ENCODE peak calls at places on chromosome 14, in eight cellular contexts. One of them, this sample, is unnamed.

GRCh38 chr14:104237651-104238423 is 99.5 kb downstream of the KIF26A start:
- DNase-seq in stimulated activated naive B cell treated with anti-CD40 and anti-IgM and Interleukin-4, amounts not matched to agents 10 μg/mL and 1 μg/mL and 100 μg/mL, for 72 hours: no peak
- DNase-seq in GM12865: no peak
- DNase-seq in body of pancreas: no peak
- DNase-seq in stimulated activated CD4-positive, alpha-beta T cell treated with anti-CD3 and anti-CD28 coated beads, Interleukin-4, amount 100 ng/mL, for 1 hour: no peak
- DNase-seq in mesenchymal stem cell: no peak
- DNase-seq in NCI-H774: no peak
- DNase-seq in NCI-H460: no peak
- DNase-seq in this sample: no peak

GRCh38 chr14:57725399-57726077 is 140.4 kb downstream of the SLC35F4 start:
- DNase-seq in stimulated activated naive B cell treated with anti-CD40 and anti-IgM and Interleukin-4, amounts not matched to agents 10 μg/mL and 1 μg/mL and 100 μg/mL, for 72 hours: no peak
- DNase-seq in GM12865: no peak
- DNase-seq in body of pancreas: no peak
- DNase-seq in stimulated activated CD4-positive, alpha-beta T cell treated with anti-CD3 and anti-CD28 coated beads, Interleukin-4, amount 100 ng/mL, for 1 hour: no peak
- DNase-seq in mesenchymal stem cell: no peak
- DNase-seq in NCI-H774: no peak
- DNase-seq in NCI-H460: no peak
- DNase-seq in this sample: no peak

GRCh38 chr14:68628605-68629310 is 164.1 kb downstream of the ZFP36L1 start:
- DNase-seq in stimulated activated naive B cell treated with anti-CD40 and anti-IgM and Interleukin-4, amounts not matched to agents 10 μg/mL and 1 μg/mL and 100 μg/mL, for 72 hours: no peak
- DNase-seq in GM12865: peak
- DNase-seq in body of pancreas: peak
- DNase-seq in stimulated activated CD4-positive, alpha-beta T cell treated with anti-CD3 and anti-CD28 coated beads, Interleukin-4, amount 100 ng/mL, for 1 hour: peak
- DNase-seq in mesenchymal stem cell: no peak
- DNase-seq in NCI-H774: no peak
- DNase-seq in NCI-H460: no peak
- DNase-seq in this sample: peak

GRCh38 chr14:81062816-81063215 is 107.4 kb downstream of the TSHR start:
- DNase-seq in stimulated activated naive B cell treated with anti-CD40 and anti-IgM and Interleukin-4, amounts not matched to agents 10 μg/mL and 1 μg/mL and 100 μg/mL, for 72 hours: peak
- DNase-seq in GM12865: peak
- DNase-seq in body of pancreas: no peak
- DNase-seq in stimulated activated CD4-positive, alpha-beta T cell treated with anti-CD3 and anti-CD28 coated beads, Interleukin-4, amount 100 ng/mL, for 1 hour: no peak
- DNase-seq in mesenchymal stem cell: no peak
- DNase-seq in NCI-H774: no peak
- DNase-seq in NCI-H460: peak
- DNase-seq in this sample: no peak

GRCh38 chr14:65117795-65118746 is 15.8 kb upstream of the MAX start:
- DNase-seq in stimulated activated naive B cell treated with anti-CD40 and anti-IgM and Interleukin-4, amounts not matched to agents 10 μg/mL and 1 μg/mL and 100 μg/mL, for 72 hours: no peak
- DNase-seq in GM12865: no peak
- DNase-seq in body of pancreas: no peak
- DNase-seq in stimulated activated CD4-positive, alpha-beta T cell treated with anti-CD3 and anti-CD28 coated beads, Interleukin-4, amount 100 ng/mL, for 1 hour: no peak
- DNase-seq in mesenchymal stem cell: no peak
- DNase-seq in NCI-H774: no peak
- DNase-seq in NCI-H460: no peak
- DNase-seq in this sample: no peak

GRCh38 chr14:64303471-64303917 is 9.3 kb upstream of the ESR2 start:
- DNase-seq in stimulated activated naive B cell treated with anti-CD40 and anti-IgM and Interleukin-4, amounts not matched to agents 10 μg/mL and 1 μg/mL and 100 μg/mL, for 72 hours: no peak
- DNase-seq in GM12865: peak
- DNase-seq in body of pancreas: no peak
- DNase-seq in stimulated activated CD4-positive, alpha-beta T cell treated with anti-CD3 and anti-CD28 coated beads, Interleukin-4, amount 100 ng/mL, for 1 hour: no peak
- DNase-seq in mesenchymal stem cell: peak
- DNase-seq in NCI-H774: peak
- DNase-seq in NCI-H460: peak
- DNase-seq in this sample: no peak

GRCh38 chr14:102481791-102482238 is 27.8 kb downstream of the ANKRD9 start:
- DNase-seq in stimulated activated naive B cell treated with anti-CD40 and anti-IgM and Interleukin-4, amounts not matched to agents 10 μg/mL and 1 μg/mL and 100 μg/mL, for 72 hours: no peak
- DNase-seq in GM12865: no peak
- DNase-seq in body of pancreas: no peak
- DNase-seq in stimulated activated CD4-positive, alpha-beta T cell treated with anti-CD3 and anti-CD28 coated beads, Interleukin-4, amount 100 ng/mL, for 1 hour: no peak
- DNase-seq in mesenchymal stem cell: no peak
- DNase-seq in NCI-H774: no peak
- DNase-seq in NCI-H460: no peak
- DNase-seq in this sample: no peak

GRCh38 chr14:101336203-101336602 is 225.1 kb upstream of the DIO3 start:
- DNase-seq in stimulated activated naive B cell treated with anti-CD40 and anti-IgM and Interleukin-4, amounts not matched to agents 10 μg/mL and 1 μg/mL and 100 μg/mL, for 72 hours: no peak
- DNase-seq in GM12865: no peak
- DNase-seq in body of pancreas: no peak
- DNase-seq in stimulated activated CD4-positive, alpha-beta T cell treated with anti-CD3 and anti-CD28 coated beads, Interleukin-4, amount 100 ng/mL, for 1 hour: no peak
- DNase-seq in mesenchymal stem cell: no peak
- DNase-seq in NCI-H774: no peak
- DNase-seq in NCI-H460: no peak
- DNase-seq in this sample: no peak

GRCh38 chr14:96194657-96195431 is 9.8 kb upstream of the BDKRB2 start:
- DNase-seq in stimulated activated naive B cell treated with anti-CD40 and anti-IgM and Interleukin-4, amounts not matched to agents 10 μg/mL and 1 μg/mL and 100 μg/mL, for 72 hours: peak
- DNase-seq in GM12865: no peak
- DNase-seq in body of pancreas: peak
- DNase-seq in stimulated activated CD4-positive, alpha-beta T cell treated with anti-CD3 and anti-CD28 coated beads, Interleukin-4, amount 100 ng/mL, for 1 hour: no peak
- DNase-seq in mesenchymal stem cell: no peak
- DNase-seq in NCI-H774: no peak
- DNase-seq in NCI-H460: no peak
- DNase-seq in this sample: no peak

GRCh38 chr14:50943261-50943942 is 881 bp downstream of the PYGL start:
- DNase-seq in stimulated activated naive B cell treated with anti-CD40 and anti-IgM and Interleukin-4, amounts not matched to agents 10 μg/mL and 1 μg/mL and 100 μg/mL, for 72 hours: no peak
- DNase-seq in GM12865: no peak
- DNase-seq in body of pancreas: peak
- DNase-seq in stimulated activated CD4-positive, alpha-beta T cell treated with anti-CD3 and anti-CD28 coated beads, Interleukin-4, amount 100 ng/mL, for 1 hour: no peak
- DNase-seq in mesenchymal stem cell: peak
- DNase-seq in NCI-H774: no peak
- DNase-seq in NCI-H460: peak
- DNase-seq in this sample: peak

GRCh38 chr14:35420036-35420811 is 15.7 kb upstream of the NFKBIA start:
- DNase-seq in stimulated activated naive B cell treated with anti-CD40 and anti-IgM and Interleukin-4, amounts not matched to agents 10 μg/mL and 1 μg/mL and 100 μg/mL, for 72 hours: no peak
- DNase-seq in GM12865: no peak
- DNase-seq in body of pancreas: no peak
- DNase-seq in stimulated activated CD4-positive, alpha-beta T cell treated with anti-CD3 and anti-CD28 coated beads, Interleukin-4, amount 100 ng/mL, for 1 hour: no peak
- DNase-seq in mesenchymal stem cell: no peak
- DNase-seq in NCI-H774: no peak
- DNase-seq in NCI-H460: no peak
- DNase-seq in this sample: no peak

GRCh38 chr14:65849558-65849957 is 437.0 kb downstream of the FUT8 start:
- DNase-seq in stimulated activated naive B cell treated with anti-CD40 and anti-IgM and Interleukin-4, amounts not matched to agents 10 μg/mL and 1 μg/mL and 100 μg/mL, for 72 hours: no peak
- DNase-seq in GM12865: no peak
- DNase-seq in body of pancreas: no peak
- DNase-seq in stimulated activated CD4-positive, alpha-beta T cell treated with anti-CD3 and anti-CD28 coated beads, Interleukin-4, amount 100 ng/mL, for 1 hour: no peak
- DNase-seq in mesenchymal stem cell: no peak
- DNase-seq in NCI-H774: no peak
- DNase-seq in NCI-H460: no peak
- DNase-seq in this sample: no peak

GRCh38 chr14:92886337-92886736 is 36.6 kb upstream of the CHGA start:
- DNase-seq in stimulated activated naive B cell treated with anti-CD40 and anti-IgM and Interleukin-4, amounts not matched to agents 10 μg/mL and 1 μg/mL and 100 μg/mL, for 72 hours: no peak
- DNase-seq in GM12865: no peak
- DNase-seq in body of pancreas: no peak
- DNase-seq in stimulated activated CD4-positive, alpha-beta T cell treated with anti-CD3 and anti-CD28 coated beads, Interleukin-4, amount 100 ng/mL, for 1 hour: no peak
- DNase-seq in mesenchymal stem cell: no peak
- DNase-seq in NCI-H774: peak
- DNase-seq in NCI-H460: no peak
- DNase-seq in this sample: no peak

GRCh38 chr14:61381589-61381988 is 60.2 kb downstream of the PRKCH start:
- DNase-seq in stimulated activated naive B cell treated with anti-CD40 and anti-IgM and Interleukin-4, amounts not matched to agents 10 μg/mL and 1 μg/mL and 100 μg/mL, for 72 hours: no peak
- DNase-seq in GM12865: peak
- DNase-seq in body of pancreas: peak
- DNase-seq in stimulated activated CD4-positive, alpha-beta T cell treated with anti-CD3 and anti-CD28 coated beads, Interleukin-4, amount 100 ng/mL, for 1 hour: no peak
- DNase-seq in mesenchymal stem cell: no peak
- DNase-seq in NCI-H774: no peak
- DNase-seq in NCI-H460: no peak
- DNase-seq in this sample: no peak

GRCh38 chr14:42023452-42023851 is 416.8 kb downstream of the LRFN5 start:
- DNase-seq in stimulated activated naive B cell treated with anti-CD40 and anti-IgM and Interleukin-4, amounts not matched to agents 10 μg/mL and 1 μg/mL and 100 μg/mL, for 72 hours: no peak
- DNase-seq in GM12865: no peak
- DNase-seq in body of pancreas: no peak
- DNase-seq in stimulated activated CD4-positive, alpha-beta T cell treated with anti-CD3 and anti-CD28 coated beads, Interleukin-4, amount 100 ng/mL, for 1 hour: no peak
- DNase-seq in mesenchymal stem cell: peak
- DNase-seq in NCI-H774: no peak
- DNase-seq in NCI-H460: no peak
- DNase-seq in this sample: no peak

GRCh38 chr14:64720190-64720589 is 16.0 kb downstream of the PLEKHG3 start:
- DNase-seq in stimulated activated naive B cell treated with anti-CD40 and anti-IgM and Interleukin-4, amounts not matched to agents 10 μg/mL and 1 μg/mL and 100 μg/mL, for 72 hours: no peak
- DNase-seq in GM12865: no peak
- DNase-seq in body of pancreas: peak
- DNase-seq in stimulated activated CD4-positive, alpha-beta T cell treated with anti-CD3 and anti-CD28 coated beads, Interleukin-4, amount 100 ng/mL, for 1 hour: no peak
- DNase-seq in mesenchymal stem cell: peak
- DNase-seq in NCI-H774: no peak
- DNase-seq in NCI-H460: peak
- DNase-seq in this sample: peak

GRCh38 chr14:59507063-59507751 is 22.9 kb downstream of the JKAMP start:
- DNase-seq in stimulated activated naive B cell treated with anti-CD40 and anti-IgM and Interleukin-4, amounts not matched to agents 10 μg/mL and 1 μg/mL and 100 μg/mL, for 72 hours: peak
- DNase-seq in GM12865: peak
- DNase-seq in body of pancreas: peak
- DNase-seq in stimulated activated CD4-positive, alpha-beta T cell treated with anti-CD3 and anti-CD28 coated beads, Interleukin-4, amount 100 ng/mL, for 1 hour: peak
- DNase-seq in mesenchymal stem cell: peak
- DNase-seq in NCI-H774: peak
- DNase-seq in NCI-H460: peak
- DNase-seq in this sample: peak

GRCh38 chr14:94964181-94964580 is 193.1 kb downstream of the DICER1 start:
- DNase-seq in stimulated activated naive B cell treated with anti-CD40 and anti-IgM and Interleukin-4, amounts not matched to agents 10 μg/mL and 1 μg/mL and 100 μg/mL, for 72 hours: no peak
- DNase-seq in GM12865: no peak
- DNase-seq in body of pancreas: no peak
- DNase-seq in stimulated activated CD4-positive, alpha-beta T cell treated with anti-CD3 and anti-CD28 coated beads, Interleukin-4, amount 100 ng/mL, for 1 hour: no peak
- DNase-seq in mesenchymal stem cell: no peak
- DNase-seq in NCI-H774: no peak
- DNase-seq in NCI-H460: no peak
- DNase-seq in this sample: no peak

GRCh38 chr14:99078426-99078825 is 193.6 kb downstream of the BCL11B start:
- DNase-seq in stimulated activated naive B cell treated with anti-CD40 and anti-IgM and Interleukin-4, amounts not matched to agents 10 μg/mL and 1 μg/mL and 100 μg/mL, for 72 hours: no peak
- DNase-seq in GM12865: no peak
- DNase-seq in body of pancreas: no peak
- DNase-seq in stimulated activated CD4-positive, alpha-beta T cell treated with anti-CD3 and anti-CD28 coated beads, Interleukin-4, amount 100 ng/mL, for 1 hour: no peak
- DNase-seq in mesenchymal stem cell: no peak
- DNase-seq in NCI-H774: no peak
- DNase-seq in NCI-H460: no peak
- DNase-seq in this sample: no peak

GRCh38 chr14:26597136-26598080 is at the start of gene NOVA1:
- DNase-seq in stimulated activated naive B cell treated with anti-CD40 and anti-IgM and Interleukin-4, amounts not matched to agents 10 μg/mL and 1 μg/mL and 100 μg/mL, for 72 hours: no peak
- DNase-seq in GM12865: no peak
- DNase-seq in body of pancreas: peak
- DNase-seq in stimulated activated CD4-positive, alpha-beta T cell treated with anti-CD3 and anti-CD28 coated beads, Interleukin-4, amount 100 ng/mL, for 1 hour: no peak
- DNase-seq in mesenchymal stem cell: peak
- DNase-seq in NCI-H774: no peak
- DNase-seq in NCI-H460: no peak
- DNase-seq in this sample: peak

GRCh38 chr14:104150201-104151027 is 12.0 kb downstream of the KIF26A start:
- DNase-seq in stimulated activated naive B cell treated with anti-CD40 and anti-IgM and Interleukin-4, amounts not matched to agents 10 μg/mL and 1 μg/mL and 100 μg/mL, for 72 hours: no peak
- DNase-seq in GM12865: peak
- DNase-seq in body of pancreas: no peak
- DNase-seq in stimulated activated CD4-positive, alpha-beta T cell treated with anti-CD3 and anti-CD28 coated beads, Interleukin-4, amount 100 ng/mL, for 1 hour: no peak
- DNase-seq in mesenchymal stem cell: peak
- DNase-seq in NCI-H774: no peak
- DNase-seq in NCI-H460: no peak
- DNase-seq in this sample: no peak

GRCh38 chr14:51004352-51004800 is 60.1 kb upstream of the PYGL start:
- DNase-seq in stimulated activated naive B cell treated with anti-CD40 and anti-IgM and Interleukin-4, amounts not matched to agents 10 μg/mL and 1 μg/mL and 100 μg/mL, for 72 hours: no peak
- DNase-seq in GM12865: no peak
- DNase-seq in body of pancreas: no peak
- DNase-seq in stimulated activated CD4-positive, alpha-beta T cell treated with anti-CD3 and anti-CD28 coated beads, Interleukin-4, amount 100 ng/mL, for 1 hour: no peak
- DNase-seq in mesenchymal stem cell: no peak
- DNase-seq in NCI-H774: no peak
- DNase-seq in NCI-H460: peak
- DNase-seq in this sample: peak

GRCh38 chr14:70098257-70098809 is 90.4 kb downstream of the SLC8A3 start:
- DNase-seq in stimulated activated naive B cell treated with anti-CD40 and anti-IgM and Interleukin-4, amounts not matched to agents 10 μg/mL and 1 μg/mL and 100 μg/mL, for 72 hours: no peak
- DNase-seq in GM12865: no peak
- DNase-seq in body of pancreas: no peak
- DNase-seq in stimulated activated CD4-positive, alpha-beta T cell treated with anti-CD3 and anti-CD28 coated beads, Interleukin-4, amount 100 ng/mL, for 1 hour: no peak
- DNase-seq in mesenchymal stem cell: no peak
- DNase-seq in NCI-H774: no peak
- DNase-seq in NCI-H460: no peak
- DNase-seq in this sample: no peak

GRCh38 chr14:22471545-22472121 is 117.4 kb downstream of the DAD1 start:
- DNase-seq in stimulated activated naive B cell treated with anti-CD40 and anti-IgM and Interleukin-4, amounts not matched to agents 10 μg/mL and 1 μg/mL and 100 μg/mL, for 72 hours: no peak
- DNase-seq in GM12865: peak
- DNase-seq in body of pancreas: peak
- DNase-seq in stimulated activated CD4-positive, alpha-beta T cell treated with anti-CD3 and anti-CD28 coated beads, Interleukin-4, amount 100 ng/mL, for 1 hour: no peak
- DNase-seq in mesenchymal stem cell: peak
- DNase-seq in NCI-H774: no peak
- DNase-seq in NCI-H460: peak
- DNase-seq in this sample: peak

GRCh38 chr14:20970983-20971704 is 15.9 kb downstream of the RNASE2 start:
- DNase-seq in stimulated activated naive B cell treated with anti-CD40 and anti-IgM and Interleukin-4, amounts not matched to agents 10 μg/mL and 1 μg/mL and 100 μg/mL, for 72 hours: peak
- DNase-seq in GM12865: peak
- DNase-seq in body of pancreas: peak
- DNase-seq in stimulated activated CD4-positive, alpha-beta T cell treated with anti-CD3 and anti-CD28 coated beads, Interleukin-4, amount 100 ng/mL, for 1 hour: peak
- DNase-seq in mesenchymal stem cell: peak
- DNase-seq in NCI-H774: peak
- DNase-seq in NCI-H460: peak
- DNase-seq in this sample: peak

GRCh38 chr14:106691601-106692291 is 1165.4 kb downstream of the TMEM121 start:
- DNase-seq in stimulated activated naive B cell treated with anti-CD40 and anti-IgM and Interleukin-4, amounts not matched to agents 10 μg/mL and 1 μg/mL and 100 μg/mL, for 72 hours: peak
- DNase-seq in GM12865: peak
- DNase-seq in body of pancreas: peak
- DNase-seq in stimulated activated CD4-positive, alpha-beta T cell treated with anti-CD3 and anti-CD28 coated beads, Interleukin-4, amount 100 ng/mL, for 1 hour: peak
- DNase-seq in mesenchymal stem cell: no peak
- DNase-seq in NCI-H774: no peak
- DNase-seq in NCI-H460: no peak
- DNase-seq in this sample: peak

GRCh38 chr14:76710093-76711010 is 50.9 kb upstream of the VASH1 start:
- DNase-seq in stimulated activated naive B cell treated with anti-CD40 and anti-IgM and Interleukin-4, amounts not matched to agents 10 μg/mL and 1 μg/mL and 100 μg/mL, for 72 hours: no peak
- DNase-seq in GM12865: peak
- DNase-seq in body of pancreas: peak
- DNase-seq in stimulated activated CD4-positive, alpha-beta T cell treated with anti-CD3 and anti-CD28 coated beads, Interleukin-4, amount 100 ng/mL, for 1 hour: no peak
- DNase-seq in mesenchymal stem cell: peak
- DNase-seq in NCI-H774: peak
- DNase-seq in NCI-H460: peak
- DNase-seq in this sample: no peak

GRCh38 chr14:68271996-68272395 is 452.4 kb downstream of the RAD51B start:
- DNase-seq in stimulated activated naive B cell treated with anti-CD40 and anti-IgM and Interleukin-4, amounts not matched to agents 10 μg/mL and 1 μg/mL and 100 μg/mL, for 72 hours: no peak
- DNase-seq in GM12865: peak
- DNase-seq in body of pancreas: no peak
- DNase-seq in stimulated activated CD4-positive, alpha-beta T cell treated with anti-CD3 and anti-CD28 coated beads, Interleukin-4, amount 100 ng/mL, for 1 hour: no peak
- DNase-seq in mesenchymal stem cell: no peak
- DNase-seq in NCI-H774: no peak
- DNase-seq in NCI-H460: no peak
- DNase-seq in this sample: no peak

GRCh38 chr14:91609183-91609582 is 99.1 kb upstream of the PPP4R3A start:
- DNase-seq in stimulated activated naive B cell treated with anti-CD40 and anti-IgM and Interleukin-4, amounts not matched to agents 10 μg/mL and 1 μg/mL and 100 μg/mL, for 72 hours: no peak
- DNase-seq in GM12865: no peak
- DNase-seq in body of pancreas: no peak
- DNase-seq in stimulated activated CD4-positive, alpha-beta T cell treated with anti-CD3 and anti-CD28 coated beads, Interleukin-4, amount 100 ng/mL, for 1 hour: no peak
- DNase-seq in mesenchymal stem cell: no peak
- DNase-seq in NCI-H774: no peak
- DNase-seq in NCI-H460: no peak
- DNase-seq in this sample: no peak